ENCODE peak calls at places on chromosomes 1 and 21, in six cellular contexts. D is endothelial cell of umbilical vein; Q is LNCaP clone FGC; K is ELR; V is NCI-H1105; M is activated CD8-positive, alpha-beta memory T cell treated with anti-CD3 and anti-CD28 coated beads, Interleukin-2, amount 10 ng/mL, durations not matched to agents 7 days and 5 days. Z is an unnamed sample.

GRCh38 chr1:151475175-151475574 is 15.9 kb upstream of the POGZ start:
- DNase-seq in D (no peak), Q (no peak), K (no peak), V (no peak), M (peak), Z (peak)

GRCh38 chr21:38323721-38324591 is 67.2 kb downstream of the KCNJ15 start:
- DNase-seq in D (no peak), Q (no peak), K (peak), V (peak), M (no peak), Z (peak)

GRCh38 chr1:167706363-167706762 is 15.4 kb upstream of the MPZL1 start:
- DNase-seq in D (no peak), Q (no peak), K (no peak), V (no peak), M (no peak), Z (no peak)

GRCh38 chr21:28640326-28640725 is 352.4 kb downstream of the LTN1 start:
- DNase-seq in D (peak), Q (no peak), K (no peak), V (no peak), M (no peak), Z (no peak)

GRCh38 chr1:183096889-183097288 is 73.7 kb downstream of the LAMC1 start:
- DNase-seq in D (no peak), Q (no peak), K (no peak), V (no peak), M (no peak), Z (peak)

GRCh38 chr1:246971322-246971721 is 36.5 kb downstream of the ZNF695 start:
- DNase-seq in D (peak), Q (peak), K (peak), V (no peak), M (peak), Z (peak)

GRCh38 chr1:187985897-187986654 is 1157.3 kb downstream of the PLA2G4A start:
- DNase-seq in D (peak), Q (no peak), K (no peak), V (no peak), M (no peak), Z (peak)

GRCh38 chr1:203126866-203127671 is 457 bp upstream of the ADORA1 start:
- DNase-seq in D (no peak), Q (no peak), K (peak), V (no peak), M (peak), Z (no peak)

GRCh38 chr1:90402893-90403849 is 313.9 kb downstream of the BARHL2 start:
- DNase-seq in D (peak), Q (peak), K (peak), V (no peak), M (no peak), Z (peak)

GRCh38 chr21:28337319-28337718 is 655.4 kb downstream of the LTN1 start:
- DNase-seq in D (peak), Q (peak), K (peak), V (no peak), M (no peak), Z (peak)

GRCh38 chr1:113904292-113904673 is 316 bp downstream of the AP4B1 start:
- DNase-seq in D (no peak), Q (no peak), K (no peak), V (peak), M (no peak), Z (no peak)

GRCh38 chr1:10304295-10304694 is 93.9 kb downstream of the KIF1B start:
- DNase-seq in D (no peak), Q (no peak), K (no peak), V (no peak), M (no peak), Z (peak)

GRCh38 chr1:229341811-229342304 is 989 bp downstream of the CCSAP start:
- DNase-seq in D (no peak), Q (no peak), K (peak), V (peak), M (no peak), Z (no peak)

GRCh38 chr1:188709146-188709545 is 1768.5 kb downstream of the BRINP3 start:
- DNase-seq in D (peak), Q (no peak), K (no peak), V (peak), M (no peak), Z (peak)

GRCh38 chr1:245983294-245983967 is 523.6 kb downstream of the SMYD3 start:
- DNase-seq in D (no peak), Q (no peak), K (no peak), V (no peak), M (no peak), Z (no peak)

GRCh38 chr1:15459771-15460719 is 3.5 kb downstream of the CELA2A start:
- DNase-seq in D (no peak), Q (no peak), K (peak), V (no peak), M (no peak), Z (no peak)

GRCh38 chr1:175413367-175413766 is 220.8 kb upstream of the KIAA0040 start:
- DNase-seq in D (no peak), Q (no peak), K (no peak), V (no peak), M (no peak), Z (no peak)

GRCh38 chr1:85579619-85580018 is 942 bp upstream of the CCN1 start:
- DNase-seq in D (peak), Q (no peak), K (peak), V (no peak), M (no peak), Z (peak)

GRCh38 chr1:152654110-152654509 is 9.1 kb upstream of the LCE2D start:
- DNase-seq in D (peak), Q (peak), K (peak), V (peak), M (peak), Z (peak)

Z was measured in dermis blood vessel endothelial cell.